ENCODE peak calls at places on chromosome 17, in eight cellular contexts. T is neural progenitor cell; J is left ventricle myocardium inferior; R is esophagus muscularis mucosa; A is CD8-positive, alpha-beta T cell; Z is sigmoid colon; O is CD8-positive, alpha-beta memory T cell; C is breast epithelium. K is an unnamed sample. For H3K4me1 and H3K27me3, the result is how much of the 10 kb centered on the place peaks cover.

GRCh38 chr17:56653877-56654276 is 60.4 kb downstream of the NOG start:
- DNase-seq in R (no peak), O (peak), A (peak), T (peak), J (no peak), C (no peak), Z (no peak), K (peak)

GRCh38 chr17:74852237-74853047 is 7.2 kb downstream of the GRIN2C start:
- DNase-seq in O (peak), Z (no peak), R (no peak), J (no peak), T (peak), A (peak), C (no peak), K (peak)

GRCh38 chr17:979211-979538 is 401 bp downstream of the NXN start:
- DNase-seq in Z (peak), A (no peak), R (no peak), O (no peak), C (peak), J (no peak), T (no peak), K (no peak)

GRCh38 chr17:50375858-50376538 is 3.0 kb downstream of the EME1 start:
- DNase-seq in J (no peak), R (no peak), O (no peak), T (no peak), C (no peak), A (no peak), Z (no peak), K (no peak)

GRCh38 chr17:35185849-35186248 is 8.3 kb downstream of the SLC35G3 start:
- DNase-seq in O (no peak), J (no peak), R (no peak), C (no peak), Z (no peak), T (no peak), A (no peak), K (no peak)

GRCh38 chr17:64221679-64222078 is 41.4 kb downstream of the TEX2 start:
- DNase-seq in O (no peak), C (no peak), R (no peak), T (no peak), Z (no peak), J (no peak), A (no peak), K (no peak)

GRCh38 chr17:73694491-73694890 is 50.2 kb upstream of the SDK2 start:
- DNase-seq in A (no peak), O (no peak), Z (no peak), R (no peak), C (no peak), J (no peak), T (no peak), K (no peak)

GRCh38 chr17:78323821-78324390 is 36.0 kb downstream of the SOCS3 start:
- DNase-seq in C (no peak), J (no peak), R (no peak), O (no peak), Z (peak), A (no peak), T (no peak), K (no peak)

GRCh38 chr17:63503330-63503685 is 19.9 kb upstream of the KCNH6 start:
- DNase-seq in A (no peak), T (no peak), J (no peak), C (no peak), Z (no peak), R (no peak), O (no peak), K (no peak)

GRCh38 chr17:31171711-31172110 is 76.9 kb downstream of the NF1 start:
- DNase-seq in C (no peak), A (no peak), Z (no peak), O (no peak), J (no peak), T (no peak), R (no peak), K (no peak)

GRCh38 chr17:31174215-31174614 is 79.4 kb downstream of the NF1 start:
- DNase-seq in C (no peak), Z (no peak), J (no peak), A (no peak), T (no peak), R (no peak), O (no peak), K (no peak)

GRCh38 chr17:31172388-31172787 is 77.6 kb downstream of the NF1 start:
- DNase-seq in T (no peak), Z (no peak), J (no peak), C (no peak), R (no peak), O (no peak), A (no peak), K (no peak)

GRCh38 chr17:31175237-31175636 is 80.5 kb downstream of the NF1 start:
- DNase-seq in C (no peak), Z (no peak), T (no peak), J (no peak), R (no peak), A (no peak), O (no peak), K (no peak)
- H3K4me1 ChIP-seq in C (under half), Z (under half), T (under half), J (under half), R (under half), A (under half), O (under half), K (under half)

GRCh38 chr17:58527306-58527705 is 12.9 kb upstream of the MTMR4 start:
- DNase-seq in Z (no peak), O (no peak), A (no peak), J (no peak), R (no peak), C (no peak), T (no peak), K (no peak)
- H3K27ac ChIP-seq in Z (no peak), O (no peak), A (no peak), J (peak), R (peak), C (peak), T (no peak), K (no peak)

GRCh38 chr17:72566671-72567484 is 446.1 kb downstream of the SOX9 start:
- DNase-seq in J (no peak), C (no peak), Z (no peak), A (no peak), T (no peak), R (no peak), O (no peak), K (no peak)
- H3K27me3 ChIP-seq in J (half or more), C (under half), Z (under half), A (under half), T (under half), R (under half), O (under half), K (under half)

GRCh38 chr17:28907709-28908475 is 5.0 kb upstream of the DHRS13 start:
- DNase-seq in T (no peak), Z (no peak), R (no peak), A (no peak), C (no peak), J (no peak), O (no peak), K (no peak)
- H3K4me1 ChIP-seq in T (under half), Z (under half), R (under half), A (under half), C (under half), J (under half), O (under half), K (under half)

GRCh38 chr17:38559025-38559879 is 46.5 kb downstream of the SRCIN1 start:
- DNase-seq in C (peak), A (peak), O (peak), R (no peak), Z (peak), T (peak), J (peak), K (peak)
- H3K27ac ChIP-seq in C (peak), A (no peak), O (peak), R (no peak), Z (no peak), T (no peak), J (no peak), K (peak)

GRCh38 chr17:51481370-51481769 is 221.0 kb downstream of the UTP18 start:
- DNase-seq in J (no peak), A (no peak), T (no peak), C (no peak), O (no peak), R (no peak), Z (no peak), K (no peak)

GRCh38 chr17:51479303-51479702 is 219.0 kb downstream of the UTP18 start:
- DNase-seq in A (no peak), R (no peak), C (no peak), Z (no peak), O (no peak), J (no peak), T (peak), K (no peak)

GRCh38 chr17:51474764-51475163 is 214.4 kb downstream of the UTP18 start:
- DNase-seq in J (no peak), Z (no peak), O (no peak), R (no peak), A (no peak), T (no peak), C (no peak), K (no peak)

GRCh38 chr17:51472670-51473069 is 212.3 kb downstream of the UTP18 start:
- DNase-seq in J (no peak), C (no peak), O (no peak), R (no peak), T (no peak), A (no peak), Z (no peak), K (no peak)

DNA sequence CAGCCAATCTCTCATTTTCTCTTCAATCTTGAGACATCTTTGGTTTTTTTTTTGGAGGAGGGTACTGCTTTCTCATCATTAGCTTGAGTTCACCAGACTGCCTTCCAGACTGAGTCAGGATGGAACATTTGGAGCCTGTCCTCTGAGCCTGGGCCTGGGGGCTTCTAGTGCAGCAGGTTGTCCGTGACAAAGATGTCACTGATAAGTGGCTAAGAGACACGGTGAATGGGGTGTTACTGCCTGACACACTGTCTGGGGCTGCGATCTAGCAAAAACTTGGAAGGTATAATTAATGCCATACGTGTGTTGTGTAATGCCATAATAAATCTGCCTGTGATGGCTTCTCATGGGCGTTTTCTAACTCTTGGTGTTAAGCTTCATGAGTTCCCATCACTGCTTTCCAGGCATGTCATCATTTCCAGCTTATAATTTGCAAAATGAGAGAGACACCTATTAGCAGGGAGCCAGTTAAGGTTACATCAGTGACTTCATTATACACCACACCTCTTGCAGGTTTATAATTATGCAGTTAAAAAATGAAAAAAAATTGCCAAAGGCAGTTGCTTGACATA is 215.4 kb downstream of the UTP18 start:
- DNase-seq in R (peak), A (no peak), O (no peak), J (no peak), C (no peak), T (no peak), Z (no peak), K (no peak)
- H3K27me3 ChIP-seq in R (under half), A (under half), O (under half), J (under half), C (under half), T (under half), Z (under half), K (under half)

K was measured in effector memory CD4-positive, alpha-beta T cell.